ENCODE peak calls at places on chromosomes 12 and 14, in five cellular contexts. A is bronchial epithelial cell, M is HCT116, C is tibial artery, Y is GM06990. I is an unnamed sample.

GRCh38 chr12:124940393-124941169 is 26.1 kb upstream of the UBC start:
- DNase-seq in A (peak), M (peak), C (peak), Y (peak), I (peak)

GRCh38 chr14:91264151-91265150 is 19.9 kb upstream of the GPR68 start:
- DNase-seq in A (no peak), M (no peak), C (no peak), Y (no peak), I (no peak)

GRCh38 chr12:63150255-63151060 is 543 bp downstream of the AVPR1A start:
- DNase-seq in A (no peak), M (no peak), C (peak), Y (peak), I (no peak)

GRCh38 chr12:100404769-100405407 is 48.0 kb downstream of the SLC17A8 start:
- DNase-seq in A (peak), M (peak), C (no peak), Y (peak), I (peak)

GRCh38 chr12:128966411-128966810 is 113.1 kb downstream of the GLT1D1 start:
- DNase-seq in A (no peak), M (no peak), C (no peak), Y (no peak), I (no peak)

GRCh38 chr12:104727866-104728449 is 230.1 kb downstream of the SLC41A2 start:
- DNase-seq in A (no peak), M (no peak), C (no peak), Y (no peak), I (no peak)

GRCh38 chr14:70655110-70655826 is 13.6 kb downstream of the TTC9 start:
- DNase-seq in A (no peak), M (no peak), C (no peak), Y (peak), I (peak)

GRCh38 chr12:104063712-104064030 is 660 bp upstream of the HCFC2 start:
- DNase-seq in A (peak), M (no peak), C (no peak), Y (no peak), I (no peak)

GRCh38 chr14:99173086-99173485 is 98.9 kb downstream of the BCL11B start:
- DNase-seq in A (no peak), M (no peak), C (no peak), Y (no peak), I (no peak)

GRCh38 chr12:105427883-105428282 is 97.4 kb downstream of the C12orf75 start:
- DNase-seq in A (peak), M (no peak), C (no peak), Y (no peak), I (no peak)

GRCh38 chr14:55446833-55447232 is 6.4 kb upstream of the TBPL2 start:
- DNase-seq in A (peak), M (peak), C (no peak), Y (no peak), I (no peak)

GRCh38 chr14:71103662-71104484 is 196.6 kb downstream of the PCNX1 start:
- DNase-seq in A (peak), M (peak), C (no peak), Y (no peak), I (peak)

GRCh38 chr12:91383106-91383505 is 200.5 kb upstream of the DCN start:
- DNase-seq in A (no peak), M (no peak), C (no peak), Y (no peak), I (no peak)

GRCh38 chr12:4483885-4484823 is 38.5 kb upstream of the FGF6 start:
- DNase-seq in A (peak), M (no peak), C (no peak), Y (no peak), I (no peak)

GRCh38 chr14:42944284-42944683 is 1337.6 kb downstream of the LRFN5 start:
- DNase-seq in A (no peak), M (no peak), C (no peak), Y (no peak), I (no peak)

GRCh38 chr14:50018236-50019210 is 97.8 kb downstream of the VCPKMT start:
- DNase-seq in A (no peak), M (no peak), C (peak), Y (no peak), I (no peak)

GRCh38 chr12:526089-526488 is 66.3 kb downstream of the B4GALNT3 start:
- DNase-seq in A (peak), M (no peak), C (no peak), Y (no peak), I (no peak)

GRCh38 chr12:49334681-49335080 is 2.3 kb downstream of the C1QL4 start:
- DNase-seq in A (no peak), M (no peak), C (no peak), Y (no peak), I (peak)

GRCh38 chr12:40587416-40587815 is 104.8 kb upstream of the CNTN1 start:
- DNase-seq in A (peak), M (no peak), C (no peak), Y (no peak), I (no peak)

GRCh38 chr14:51738754-51739153 is 87.0 kb downstream of the FRMD6 start:
- DNase-seq in A (no peak), M (peak), C (no peak), Y (peak), I (peak)

GRCh38 chr12:97275261-97276197 is 187.1 kb upstream of the RMST start:
- DNase-seq in A (no peak), M (no peak), C (peak), Y (peak), I (no peak)

GRCh38 chr14:54565236-54566151 is 1.4 kb upstream of the SAMD4A start:
- DNase-seq in A (peak), M (peak), C (peak), Y (peak), I (peak)

GRCh38 chr14:73634333-73634833 is 10.4 kb upstream of the DNAL1 start:
- DNase-seq in A (peak), M (no peak), C (no peak), Y (peak), I (no peak)
- TF ChIP-seq CTCF in A (peak), M (no peak), C (peak), Y (peak), I (no peak)

GRCh38 chr12:42586268-42586667 is 3.3 kb downstream of the PRICKLE1 start:
- DNase-seq in A (no peak), M (no peak), C (no peak), Y (no peak), I (no peak)
- TF ChIP-seq CTCF in A (no peak), M (no peak), C (no peak), Y (no peak), I (no peak)

DNA sequence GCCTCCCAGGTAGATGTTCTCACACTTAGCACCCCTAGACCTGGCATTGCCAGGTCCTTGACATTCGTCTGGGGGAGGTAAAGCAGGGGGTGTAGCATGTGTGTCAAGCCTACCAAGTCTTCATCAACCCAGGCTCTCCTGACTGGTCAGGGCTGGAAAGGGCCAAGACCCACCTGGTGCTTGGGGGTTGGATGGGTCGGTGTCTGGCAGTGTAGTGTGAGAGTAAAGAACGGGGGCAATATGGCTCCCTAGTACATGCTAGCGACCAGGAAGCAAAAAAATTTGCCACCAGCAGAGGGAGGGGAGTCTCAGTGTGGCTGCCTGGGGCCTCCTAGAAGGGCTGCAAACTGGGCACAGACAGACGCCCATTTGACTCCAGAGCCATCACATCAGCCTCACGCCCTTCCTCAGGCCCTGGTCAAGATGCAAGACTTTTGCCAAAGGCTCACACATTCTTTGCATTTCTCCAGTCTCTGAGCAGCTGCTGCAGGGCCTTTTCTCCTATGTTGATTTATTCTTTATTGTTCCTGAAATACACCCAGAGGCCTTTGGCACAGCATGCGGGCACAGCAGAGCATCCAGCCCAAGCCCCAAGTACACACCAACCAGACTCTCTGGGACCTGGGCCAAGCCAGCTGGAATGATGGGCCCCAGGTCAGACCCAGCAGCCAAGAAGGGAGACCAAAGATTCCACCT is 38.3 kb upstream of the PNMA1 start:
- DNase-seq in A (no peak), M (no peak), C (peak), Y (no peak), I (peak)
- TF ChIP-seq CTCF in A (peak), M (peak), C (peak), Y (peak), I (no peak)

GRCh38 chr12:109744026-109744425 is 30.4 kb downstream of the FAM222A start:
- DNase-seq in A (no peak), M (no peak), C (peak), Y (no peak), I (no peak)

GRCh38 chr12:109741970-109742372 is 28.3 kb downstream of the FAM222A start:
- DNase-seq in A (no peak), M (no peak), C (peak), Y (no peak), I (no peak)

GRCh38 chr12:109741286-109741969 is 27.8 kb downstream of the FAM222A start:
- DNase-seq in A (no peak), M (no peak), C (peak), Y (no peak), I (no peak)

GRCh38 chr12:109743076-109743910 is 29.7 kb downstream of the FAM222A start:
- DNase-seq in A (no peak), M (no peak), C (peak), Y (no peak), I (no peak)

DNA sequence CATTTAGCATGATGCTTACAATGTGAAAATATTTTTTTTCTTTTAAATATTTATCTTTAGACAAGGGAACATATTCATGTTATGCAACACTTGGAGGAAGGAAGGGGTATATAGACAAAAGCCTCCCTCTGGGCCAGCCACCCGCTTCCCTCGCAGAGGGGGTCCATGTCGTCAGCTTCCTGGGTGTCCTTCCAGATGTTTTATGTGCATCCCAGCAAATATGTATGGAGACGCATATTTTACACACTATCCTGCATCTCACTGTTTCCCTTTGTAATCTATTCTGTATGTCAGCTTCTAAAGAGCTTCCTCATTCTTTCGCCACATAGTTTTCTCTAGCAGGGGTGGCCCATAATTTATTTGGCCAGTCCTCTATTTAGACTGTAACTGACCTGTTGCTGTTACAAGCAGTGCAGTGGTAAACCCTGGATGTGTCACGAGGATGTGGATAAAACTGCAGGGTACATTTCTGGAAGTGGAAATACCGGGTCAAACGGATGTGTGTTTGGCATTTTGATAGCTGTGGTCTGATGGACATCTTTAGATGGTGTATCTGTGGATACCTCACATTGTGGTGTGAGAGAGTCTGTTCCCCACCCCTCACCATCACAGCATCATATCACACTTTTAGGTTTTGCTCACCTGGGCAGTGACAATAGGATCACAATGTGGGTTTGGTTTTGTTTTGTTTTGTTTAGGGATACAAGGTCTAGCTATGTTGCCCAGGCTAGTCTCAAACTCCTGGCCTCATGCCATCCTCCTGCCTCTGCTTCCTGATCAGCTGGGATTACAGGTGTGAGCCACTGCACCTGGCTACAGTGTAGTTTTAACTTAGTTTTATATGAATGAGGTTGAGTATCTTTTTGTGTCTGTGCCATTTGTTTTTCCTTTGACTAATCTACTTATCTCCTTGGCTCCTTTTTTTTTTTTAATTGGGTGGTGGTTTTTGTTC is 31.6 kb downstream of the FAM222A start:
- DNase-seq in A (peak), M (no peak), C (peak), Y (no peak), I (no peak)
- TF ChIP-seq CTCF in A (no peak), M (no peak), C (no peak), Y (no peak), I (no peak)

DNA sequence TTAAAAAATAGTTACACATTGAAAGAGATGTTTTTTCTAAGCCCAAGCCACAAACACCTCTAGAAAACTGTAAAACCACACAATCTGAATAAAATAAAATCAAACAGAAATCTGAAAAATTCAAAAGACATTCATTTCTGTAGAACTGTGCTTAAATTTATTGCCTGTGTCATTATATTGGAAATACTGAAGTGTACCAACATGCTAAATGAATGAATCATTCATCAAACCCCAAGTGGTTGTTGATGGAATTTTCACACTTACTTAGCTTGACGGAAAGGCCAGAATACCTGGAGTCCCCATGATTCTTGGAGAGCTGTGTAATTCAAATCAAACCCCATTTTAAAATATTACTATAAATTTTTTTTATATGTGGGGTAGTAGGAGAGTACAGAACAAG is 2.7 kb downstream of the KITLG start:
- DNase-seq in A (peak), M (peak), C (no peak), Y (no peak), I (no peak)
- TF ChIP-seq CTCF in A (peak), M (peak), C (no peak), Y (no peak), I (no peak)

I was measured in GM20000.